ENCODE peak calls at places on chromosomes 7 and 10, in five cellular contexts. P is CD8-positive, alpha-beta memory T cell; O is fibroblast of lung; D is esophagus squamous epithelium; Y is CD4-positive, alpha-beta memory T cell. U is an unnamed sample.
A peak's percentile ranks its signal among the peaks of the same experiment; 100 is the strongest.

GRCh38 chr10:72928798-72929197 is 25.8 kb downstream of the PLA2G12B start:
- DNase-seq in O (no peak), P (no peak), D (no peak), Y (no peak), U (no peak)

GRCh38 chr10:34626158-34626557 is 188.9 kb downstream of the PARD3 start:
- DNase-seq in Y (no peak), P (no peak), D (no peak), O (no peak), U (no peak)

GRCh38 chr7:126302639-126303038 is 950.1 kb downstream of the GRM8 start:
- DNase-seq in Y (no peak), O (no peak), P (no peak), D (no peak), U (no peak)

GRCh38 chr7:19619122-19619521 is 89.7 kb downstream of the POLR1F start:
- DNase-seq in Y (no peak), P (no peak), D (no peak), O (no peak), U (no peak)

GRCh38 chr10:102324061-102324460 is 71.4 kb upstream of the NFKB2 start:
- DNase-seq in O (no peak), D (no peak), Y (no peak), P (no peak), U (no peak)

GRCh38 chr7:2403718-2404648 is 572 bp downstream of the CHST12 start:
- DNase-seq in O (peak; percentile 39), Y (peak; percentile 52), D (no peak), P (no peak), U (no peak)

GRCh38 chr7:41918597-41918996 is 215.7 kb upstream of the INHBA start:
- DNase-seq in D (no peak), Y (no peak), P (no peak), O (peak; percentile 91), U (peak; percentile 49)

GRCh38 chr10:36109399-36110023 is 467.4 kb upstream of the FZD8 start:
- DNase-seq in D (no peak), P (no peak), O (no peak), Y (no peak), U (no peak)

GRCh38 chr7:104482362-104483042 is 154.1 kb downstream of the LHFPL3 start:
- DNase-seq in Y (no peak), D (no peak), O (no peak), P (no peak), U (no peak)

GRCh38 chr10:117549100-117549499 is 6.6 kb downstream of the EMX2 start:
- DNase-seq in Y (no peak), D (no peak), O (no peak), P (no peak), U (no peak)

GRCh38 chr10:117550042-117550441 is 7.5 kb downstream of the EMX2 start:
- DNase-seq in D (no peak), O (no peak), P (no peak), Y (no peak), U (no peak)

GRCh38 chr10:117547301-117548153 is 5.0 kb downstream of the EMX2 start:
- DNase-seq in D (no peak), O (no peak), Y (no peak), P (no peak), U (no peak)

GRCh38 chr10:117546630-117547300 is 4.2 kb downstream of the EMX2 start:
- DNase-seq in Y (no peak), P (no peak), D (no peak), O (no peak), U (no peak)

GRCh38 chr10:117548191-117548668 is 5.7 kb downstream of the EMX2 start:
- DNase-seq in O (no peak), Y (no peak), P (no peak), D (no peak), U (no peak)
- H3K27me3 ChIP-seq in O (peaks cover 75% of the 10 kb centered on the region), Y (peaks cover 47% of the 10 kb centered on the region), P (peaks cover 44% of the 10 kb centered on the region), D (peaks cover 45% of the 10 kb centered on the region), U (peaks cover 38% of the 10 kb centered on the region)

DNA sequence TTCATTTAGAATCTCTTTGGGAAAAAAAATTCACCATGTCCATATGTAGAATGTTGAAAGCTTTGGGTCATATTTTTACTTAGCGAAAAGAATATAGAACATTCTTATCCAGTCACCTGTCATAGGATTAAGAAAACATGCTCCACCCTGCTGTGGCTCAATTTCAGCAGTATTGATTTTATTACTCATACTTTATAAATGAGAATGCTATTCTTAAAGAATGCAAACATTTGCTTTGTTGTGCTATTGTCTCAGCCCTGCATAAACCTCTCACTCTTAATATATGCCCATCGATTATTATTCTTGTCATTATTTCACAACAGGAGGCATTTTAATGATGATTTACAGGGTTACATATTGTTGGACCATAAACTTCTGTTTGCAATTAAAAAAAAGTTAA is 49.8 kb upstream of the SHH start:
- DNase-seq in D (no peak), P (no peak), Y (no peak), O (no peak), U (no peak)
- H3K4me3 ChIP-seq in D (no peak overlapping the region), P (no peak overlapping the region), Y (no peak overlapping the region), O (no peak overlapping the region), U (no peak overlapping the region)

DNA sequence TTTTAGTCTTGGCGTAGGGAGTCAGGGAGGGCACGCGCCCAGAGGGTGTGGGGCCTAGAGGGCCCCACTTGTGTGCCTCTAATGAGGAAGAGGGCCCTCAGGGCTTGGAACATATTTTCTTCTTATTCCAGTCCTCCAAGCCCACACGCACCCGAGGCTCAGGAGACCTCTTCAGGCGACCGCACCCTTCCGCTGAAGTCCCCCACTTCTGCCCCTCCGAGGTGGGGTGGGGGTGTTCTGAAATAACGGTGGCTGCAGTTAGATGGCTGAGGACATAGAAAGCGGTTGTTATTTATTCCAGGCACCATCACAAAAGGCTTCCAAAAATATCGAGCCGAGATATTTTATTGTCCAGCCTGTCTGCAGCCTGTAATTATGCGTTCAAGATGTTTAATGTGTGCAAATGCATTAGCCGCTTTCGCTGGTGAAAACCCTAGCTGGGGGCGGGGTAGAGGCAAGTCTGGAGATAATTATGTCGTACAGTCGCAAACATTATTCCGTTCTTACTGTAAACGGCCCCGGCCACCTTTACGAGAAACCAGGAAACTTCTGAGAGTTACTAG is 12.8 kb upstream of the HOXA13 start:
- DNase-seq in D (no peak), Y (no peak), O (no peak), P (no peak), U (no peak)
- H3K27me3 ChIP-seq in D (peaks cover 13% of the 10 kb centered on the region), Y (peaks cover 24% of the 10 kb centered on the region), O (peaks cover 85% of the 10 kb centered on the region), P (peaks cover 42% of the 10 kb centered on the region), U (no peaks in the 10 kb centered on the region)

DNA sequence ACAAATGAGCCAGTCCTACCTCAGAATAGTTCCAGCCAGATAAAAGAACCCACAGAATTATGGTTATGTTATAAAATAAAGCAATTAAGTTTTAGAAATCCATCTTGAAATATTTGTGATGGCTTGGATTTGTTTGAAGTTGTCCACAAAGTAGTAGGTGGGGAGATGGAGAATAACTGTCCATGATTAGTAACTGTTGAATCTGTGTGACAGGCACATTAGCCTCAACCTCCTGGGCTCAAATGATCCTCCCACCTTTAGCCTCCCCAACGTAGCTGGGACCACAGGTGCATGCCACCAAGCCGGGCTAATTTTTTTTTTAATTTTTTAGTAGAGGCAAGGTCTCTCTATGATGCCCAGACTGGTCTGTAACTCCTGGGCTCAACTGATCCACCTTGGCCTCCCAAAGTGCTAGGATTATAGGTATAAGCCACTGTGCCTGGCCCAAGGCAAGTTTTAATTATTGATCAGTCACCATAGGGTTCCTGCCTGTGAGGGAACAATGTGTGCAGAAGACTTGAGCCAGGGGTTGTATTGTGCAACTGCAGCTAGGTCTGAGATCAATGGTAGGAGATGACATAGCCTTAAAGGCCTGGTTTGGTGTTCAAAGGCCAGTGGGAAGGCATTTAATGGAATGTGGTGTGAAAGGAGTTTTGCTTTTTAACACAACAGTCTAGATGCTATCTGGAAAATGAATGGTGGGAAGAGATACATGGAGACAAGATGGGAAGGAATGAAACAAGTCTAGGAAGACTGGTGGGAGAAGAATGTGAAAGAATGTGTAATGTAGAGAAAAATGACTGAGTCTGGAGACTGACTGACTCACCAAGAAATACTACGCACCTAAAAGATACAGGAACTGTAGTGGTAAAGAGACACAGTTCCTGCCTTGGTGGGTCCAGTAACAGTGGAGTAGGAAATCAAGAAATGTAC is 9.8 kb downstream of the HNRNPF start:
- DNase-seq in D (no peak), P (no peak), Y (peak; percentile 72), O (peak; percentile 77), U (no peak)
- H3K4me3 ChIP-seq in D (no peak overlapping the region), P (peak overlapping the region; percentile 14), Y (no peak overlapping the region), O (no peak overlapping the region), U (no peak overlapping the region)

DNA sequence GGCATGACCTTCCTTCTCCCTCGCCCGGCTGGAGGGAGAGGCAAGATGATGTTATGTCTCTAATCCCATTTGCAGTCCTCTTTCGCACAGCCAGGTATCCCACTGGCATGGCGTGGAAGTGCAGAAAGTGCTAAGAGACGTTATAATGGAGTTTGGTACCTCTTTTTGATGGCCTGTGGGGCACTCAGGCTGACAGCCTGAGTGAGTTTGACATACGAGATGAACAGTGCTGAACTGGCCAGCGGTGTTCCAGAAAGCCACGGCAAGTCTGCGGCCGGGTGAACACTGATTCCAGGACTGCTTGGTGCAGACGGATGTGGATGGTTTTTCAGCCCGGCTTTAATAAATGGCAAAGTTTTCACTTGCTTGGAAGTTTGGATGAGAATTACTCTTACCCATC is 241.6 kb downstream of the RAB11FIP2 start:
- DNase-seq in O (no peak), P (no peak), Y (no peak), D (no peak), U (no peak)
- H3K27me3 ChIP-seq in O (no peaks in the 10 kb centered on the region), P (no peaks in the 10 kb centered on the region), Y (no peaks in the 10 kb centered on the region), D (no peaks in the 10 kb centered on the region), U (no peaks in the 10 kb centered on the region)

DNA sequence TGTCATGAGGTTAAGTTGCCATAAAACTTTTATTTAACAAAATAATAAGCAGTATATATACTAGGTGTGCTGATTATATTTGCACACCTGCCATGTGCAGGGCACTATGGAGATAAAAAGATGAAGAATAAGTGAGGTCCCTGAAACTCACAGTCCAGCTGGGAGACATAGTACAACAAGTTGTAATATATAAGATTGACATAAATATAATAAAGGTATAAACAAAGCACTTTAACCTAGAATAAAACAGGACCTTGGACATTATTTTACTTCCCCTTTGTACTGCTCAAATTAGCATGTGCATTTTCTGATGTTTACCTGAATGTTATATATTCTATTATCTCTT is 6.2 kb downstream of the STK17A start:
- DNase-seq in D (no peak), Y (no peak), P (no peak), O (no peak), U (no peak)
- H3K4me3 ChIP-seq in D (no peak overlapping the region), Y (no peak overlapping the region), P (peak overlapping the region; percentile 39), O (no peak overlapping the region), U (no peak overlapping the region)

GRCh38 chr7:1230411-1231213 is 2.1 kb upstream of the UNCX start:
- DNase-seq in Y (no peak), O (no peak), P (no peak), D (no peak), U (no peak)
- H3K27me3 ChIP-seq in Y (peaks cover 63% of the 10 kb centered on the region), O (peaks cover 78% of the 10 kb centered on the region), P (peaks cover 66% of the 10 kb centered on the region), D (peaks cover 42% of the 10 kb centered on the region), U (peaks cover 58% of the 10 kb centered on the region)

GRCh38 chr7:36728143-36728542 is 3.8 kb upstream of the AOAH start:
- DNase-seq in P (no peak), Y (no peak), D (no peak), O (no peak), U (no peak)

GRCh38 chr7:36719233-36719632 is 5.1 kb downstream of the AOAH start:
- DNase-seq in Y (no peak), O (no peak), P (no peak), D (no peak), U (no peak)

GRCh38 chr7:36726806-36727503 is 2.7 kb upstream of the AOAH start:
- DNase-seq in P (no peak), D (no peak), O (no peak), Y (no peak), U (no peak)

GRCh38 chr7:36726311-36726710 is 2.0 kb upstream of the AOAH start:
- DNase-seq in Y (no peak), O (no peak), P (no peak), D (no peak), U (no peak)

GRCh38 chr7:36723951-36724664 is at the start of gene AOAH:
- DNase-seq in D (peak; percentile 32), P (peak; percentile 56), O (no peak), Y (peak; percentile 83), U (no peak)
- H3K4me3 ChIP-seq in D (peak within 1 kb of the TSS; percentile 34), P (peak within 1 kb of the TSS; percentile 69), O (no peak within 1 kb of the TSS), Y (no peak within 1 kb of the TSS), U (no peak within 1 kb of the TSS)

U was measured in BJ.